ENCODE peak calls at places on chromosomes 4 and X, in four cellular contexts. S is H9, N is foreskin keratinocyte, Y is caudate nucleus. X is an unnamed sample.

GRCh38 chr4:118396881-118397666 is 44.3 kb upstream of the PRSS12 start:
- DNase-seq in S (no peak), N (peak; percentile 51), Y (no peak), X (no peak)

GRCh38 chr4:760616-761015 is 55.0 kb downstream of the PCGF3 start:
- DNase-seq in S (no peak), N (no peak), Y (no peak), X (no peak)

GRCh38 chr4:147017081-147017480 is 71.4 kb upstream of the TTC29 start:
- DNase-seq in S (no peak), N (no peak), Y (no peak), X (no peak)

GRCh38 chrX:21840199-21840557 is 761 bp downstream of the MBTPS2 start:
- DNase-seq in S (no peak), N (no peak), Y (no peak), X (no peak)

GRCh38 chrX:19602866-19603620 is 87.7 kb upstream of the MAP3K15 start:
- DNase-seq in S (no peak), N (peak; percentile 37), Y (no peak), X (no peak)

GRCh38 chr4:915595-915994 is 16.5 kb downstream of the GAK start:
- DNase-seq in S (no peak), N (no peak), Y (no peak), X (no peak)

GRCh38 chrX:7389576-7389975 is 241.6 kb upstream of the PUDP start:
- DNase-seq in S (no peak), N (no peak), Y (no peak), X (no peak)

GRCh38 chrX:27354021-27354420 is 109.1 kb downstream of the PPP4R3C start:
- DNase-seq in S (no peak), N (no peak), Y (no peak), X (no peak)

GRCh38 chrX:130264573-130264972 is 4.1 kb downstream of the ZNF280C start:
- DNase-seq in S (no peak), N (no peak), Y (no peak), X (no peak)

GRCh38 chrX:9619581-9619980 is 146.1 kb downstream of the GPR143 start:
- DNase-seq in S (peak; percentile 41), N (no peak), Y (no peak), X (no peak)

GRCh38 chrX:57677132-57677858 is 2.8 kb downstream of the NLRP2B start:
- DNase-seq in S (no peak), N (no peak), Y (no peak), X (no peak)

GRCh38 chrX:47484885-47485284 is 1.9 kb upstream of the ZNF41 start:
- DNase-seq in S (no peak), N (no peak), Y (no peak), X (no peak)

GRCh38 chrX:42195506-42195905 is 272.2 kb upstream of the CASK start:
- DNase-seq in S (peak; percentile 43), N (no peak), Y (no peak), X (peak; percentile 5)

GRCh38 chr4:140697709-140698560 is 58.2 kb downstream of the TBC1D9 start:
- DNase-seq in S (no peak), N (no peak), Y (no peak), X (no peak)

GRCh38 chrX:105167233-105167632 is 53.3 kb downstream of the TEX13A start:
- DNase-seq in S (no peak), N (peak; percentile 45), Y (no peak), X (no peak)

DNA sequence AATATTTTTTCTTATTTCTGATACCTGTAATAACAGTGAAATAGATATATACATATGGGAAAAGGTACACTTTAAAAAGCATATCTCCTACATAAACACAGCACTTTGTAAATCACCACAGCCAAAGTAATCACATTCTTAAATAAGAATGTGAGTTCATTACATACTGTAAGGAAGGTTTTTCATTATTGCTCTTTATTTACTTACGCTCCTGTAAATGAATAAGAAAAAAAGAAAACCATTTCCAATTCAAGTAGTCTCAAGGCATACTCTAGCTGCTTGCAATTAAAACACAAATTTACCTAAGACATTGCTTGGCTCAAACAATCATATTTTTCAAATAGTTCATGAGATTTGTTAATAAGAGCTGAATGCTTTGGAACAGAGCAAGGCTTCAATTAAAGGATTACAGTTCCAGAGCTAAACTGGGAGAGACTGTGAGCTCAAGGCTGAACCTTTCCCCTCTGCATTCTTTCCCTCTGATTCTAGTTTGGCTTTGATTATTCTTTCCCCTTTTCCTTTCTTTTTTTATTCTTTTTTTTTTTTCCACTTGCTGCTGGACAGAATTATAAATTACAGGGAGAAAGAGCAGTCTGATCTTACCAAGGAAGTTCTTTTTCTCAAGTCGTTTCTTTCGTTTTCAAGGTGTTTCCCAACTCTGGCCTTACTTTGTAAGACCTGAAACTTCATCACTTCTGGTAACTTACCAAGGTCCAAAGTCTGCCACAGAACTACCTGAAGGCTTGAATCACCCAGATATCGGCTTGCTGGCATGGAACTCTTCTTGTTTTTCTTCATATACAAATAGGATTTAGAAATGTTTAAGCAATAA is 278.3 kb downstream of the INPP4B start:
- DNase-seq in S (no peak), N (no peak), Y (no peak), X (peak; percentile 41)
- H3K27ac ChIP-seq in S (no peak overlapping the region), N (no peak overlapping the region), Y (no peak overlapping the region), X (no peak overlapping the region)

GRCh38 chr4:72569719-72570235 is 756 bp upstream of the ADAMTS3 start:
- DNase-seq in S (no peak), N (no peak), Y (no peak), X (no peak)
- H3K27ac ChIP-seq in S (no peak overlapping the region), N (no peak overlapping the region), Y (no peak overlapping the region), X (no peak overlapping the region)

DNA sequence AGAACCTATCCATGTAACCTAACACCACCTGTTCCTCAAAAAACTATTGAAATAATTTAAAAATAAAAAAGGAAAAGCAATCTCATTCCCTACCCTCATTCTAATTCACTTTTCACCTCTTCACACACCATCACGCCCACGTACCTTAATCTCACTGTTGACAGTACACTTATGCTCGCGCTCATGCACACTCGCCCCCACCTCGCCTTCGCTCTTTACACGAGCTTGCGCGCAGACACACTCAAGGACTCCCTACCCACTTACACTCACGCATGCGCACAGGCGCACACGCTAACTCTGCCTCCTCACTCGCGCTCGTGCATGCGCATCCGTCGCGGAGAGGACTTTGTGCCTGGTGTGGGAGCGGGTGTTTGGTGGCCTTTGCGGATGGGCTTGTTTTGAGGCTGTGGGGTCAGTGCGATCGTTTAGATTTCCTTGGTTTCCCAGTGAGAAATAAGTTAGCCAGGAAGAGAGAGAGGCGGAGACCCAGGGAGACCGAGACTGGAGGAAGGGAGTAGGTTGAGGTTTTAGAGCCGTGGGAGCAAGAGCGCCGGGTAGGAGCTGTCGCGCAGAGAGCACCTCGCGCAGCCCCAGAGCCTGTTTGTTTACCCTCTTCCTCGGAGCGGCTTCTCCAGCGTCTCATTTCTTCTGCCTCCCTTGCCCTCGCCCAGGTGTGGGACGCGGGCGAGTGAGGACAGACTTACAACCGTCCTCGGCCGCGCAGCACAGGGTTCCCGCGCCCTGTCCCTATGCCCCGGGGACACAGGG is 8.1 kb upstream of the GSX2 start:
- DNase-seq in S (peak; percentile 36), N (no peak), Y (peak; percentile 84), X (peak; percentile 64)
- H3K27ac ChIP-seq in S (no peak overlapping the region), N (no peak overlapping the region), Y (no peak overlapping the region), X (no peak overlapping the region)

GRCh38 chr4:82437285-82438005 is 7.1 kb downstream of the ENOPH1 start:
- DNase-seq in S (no peak), N (peak; percentile 89), Y (no peak), X (no peak)
- H3K27ac ChIP-seq in S (no peak overlapping the region), N (peak overlapping the region; percentile 17), Y (no peak overlapping the region), X (no peak overlapping the region)

DNA sequence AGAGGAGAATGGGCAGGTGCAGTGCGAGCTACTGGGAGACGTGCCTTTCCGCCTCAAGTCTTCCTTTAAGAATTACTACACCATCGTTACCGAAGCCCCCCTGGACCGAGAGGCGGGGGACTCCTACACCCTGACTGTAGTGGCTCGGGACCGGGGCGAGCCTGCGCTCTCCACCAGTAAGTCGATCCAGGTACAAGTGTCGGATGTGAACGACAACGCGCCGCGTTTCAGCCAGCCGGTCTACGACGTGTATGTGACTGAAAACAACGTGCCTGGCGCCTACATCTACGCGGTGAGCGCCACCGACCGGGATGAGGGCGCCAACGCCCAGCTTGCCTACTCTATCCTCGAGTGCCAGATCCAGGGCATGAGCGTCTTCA is 2.2 kb downstream of the PCDH10 start:
- DNase-seq in S (no peak), N (no peak), Y (peak; percentile 58), X (peak; percentile 67)
- H3K27ac ChIP-seq in S (no peak overlapping the region), N (no peak overlapping the region), Y (peak overlapping the region; percentile 96), X (no peak overlapping the region)

X was measured in neural progenitor cell.